ENCODE peak calls at places on chromosomes 3 and 15, in eight cellular contexts. Z is T-helper 17 cell, H is A549, Q is fibroblast of lung, W is heart left ventricle, E is stomach, G is SJCRH30, V is mucosa of descending colon. Y is an unnamed sample. For H3K9me3, the result is how much of the 10 kb centered on the place peaks cover.

GRCh38 chr3:155807823-155808222 is 1.7 kb upstream of the C3orf33 start:
- DNase-seq in Z (no peak), H (no peak), Q (peak), W (no peak), E (no peak), G (no peak), V (no peak), Y (no peak)

GRCh38 chr3:46615050-46615449 is 2.7 kb downstream of the FAM240A start:
- DNase-seq in Z (no peak), H (no peak), Q (no peak), W (no peak), E (no peak), G (no peak), V (no peak), Y (no peak)

GRCh38 chr3:122974764-122975162 is 52.8 kb downstream of the SEMA5B start:
- DNase-seq in Z (no peak), H (no peak), Q (peak), W (peak), E (no peak), G (peak), V (no peak), Y (no peak)

GRCh38 chr15:79918278-79918677 is 21.5 kb upstream of the MTHFS start:
- DNase-seq in Z (no peak), H (no peak), Q (no peak), W (no peak), E (no peak), G (no peak), V (no peak), Y (no peak)

GRCh38 chr3:147838650-147839049 is 429.5 kb downstream of the ZIC1 start:
- DNase-seq in Z (no peak), H (peak), Q (no peak), W (no peak), E (no peak), G (no peak), V (peak), Y (no peak)

GRCh38 chr15:59436774-59437472 is 1.1 kb upstream of the FAM81A start:
- DNase-seq in Z (no peak), H (no peak), Q (no peak), W (peak), E (no peak), G (no peak), V (no peak), Y (peak)

GRCh38 chr3:25001041-25001591 is 426.9 kb upstream of the RARB start:
- DNase-seq in Z (no peak), H (no peak), Q (peak), W (no peak), E (no peak), G (no peak), V (no peak), Y (no peak)

GRCh38 chr3:111541911-111542483 is at the start of gene CD96:
- DNase-seq in Z (peak), H (no peak), Q (peak), W (no peak), E (peak), G (peak), V (peak), Y (peak)

GRCh38 chr15:44646460-44646859 is 17.0 kb downstream of the SPG11 start:
- DNase-seq in Z (no peak), H (no peak), Q (no peak), W (no peak), E (no peak), G (no peak), V (no peak), Y (no peak)

DNA sequence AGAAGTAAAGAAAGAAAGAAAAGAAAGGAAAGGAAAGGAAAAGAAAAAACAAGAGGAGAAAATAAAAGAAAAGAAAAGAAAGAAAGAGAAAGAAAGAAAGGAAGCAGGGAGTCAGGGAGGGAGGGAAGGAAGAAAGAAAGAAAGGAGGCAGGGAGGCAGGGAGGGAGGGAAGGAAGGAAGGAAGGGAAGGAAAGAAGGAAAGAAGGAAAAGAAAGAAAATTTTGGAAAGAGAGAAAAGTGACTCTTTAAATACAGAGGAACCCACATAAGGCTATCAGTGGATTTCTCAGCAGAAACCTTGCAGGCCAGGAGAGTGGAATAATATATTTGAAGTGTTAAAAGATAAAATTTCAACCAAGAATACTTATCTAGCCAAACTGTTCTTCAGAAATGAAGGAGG is 44.2 kb upstream of the GNB4 start:
- DNase-seq in Z (no peak), H (no peak), Q (no peak), W (no peak), E (no peak), G (no peak), V (no peak), Y (no peak)
- H3K9me3 ChIP-seq in Z (under half), H (under half), Q (under half), W (under half), E (half or more), G (under half), V (under half), Y (under half)

GRCh38 chr3:141544697-141545096 is 57.9 kb downstream of the RASA2 start:
- DNase-seq in Z (no peak), H (no peak), Q (no peak), W (no peak), E (no peak), G (no peak), V (peak), Y (peak)
- H3K9me3 ChIP-seq in Z (under half), H (under half), Q (under half), W (under half), E (under half), G (under half), V (under half), Y (under half)

GRCh38 chr15:24857094-24857437 is 97.7 kb upstream of the SNRPN start:
- DNase-seq in Z (no peak), H (no peak), Q (no peak), W (no peak), E (no peak), G (no peak), V (no peak), Y (no peak)
- H3K9me3 ChIP-seq in Z (under half), H (under half), Q (under half), W (under half), E (under half), G (under half), V (under half), Y (under half)

DNA sequence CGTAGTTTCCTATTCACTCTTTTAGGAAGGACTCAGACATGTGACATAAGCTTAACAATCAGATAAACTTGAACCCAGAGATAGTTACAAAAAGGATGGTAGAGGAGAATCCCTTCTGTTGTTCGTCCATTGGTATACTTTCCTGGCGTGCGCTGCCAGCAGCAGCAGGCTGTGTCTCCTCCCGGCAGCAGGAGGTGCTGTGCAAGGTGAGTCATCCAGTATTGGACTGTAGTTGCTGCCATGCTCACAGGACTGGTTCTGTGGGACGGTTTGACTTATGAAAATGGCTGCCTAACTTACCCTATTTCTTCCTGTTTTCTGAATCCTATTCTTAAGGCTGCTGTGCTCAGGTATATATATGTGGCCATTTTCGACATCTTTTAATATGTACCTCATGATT is 253.4 kb upstream of the LRRC3B start:
- DNase-seq in Z (no peak), H (peak), Q (no peak), W (no peak), E (no peak), G (no peak), V (no peak), Y (no peak)
- H3K9me3 ChIP-seq in Z (under half), H (under half), Q (under half), W (under half), E (under half), G (under half), V (under half), Y (under half)

GRCh38 chr3:128502-128901 is 68.1 kb upstream of the CHL1 start:
- DNase-seq in Z (no peak), H (no peak), Q (no peak), W (no peak), E (no peak), G (no peak), V (no peak), Y (no peak)
- H3K9me3 ChIP-seq in Z (under half), H (under half), Q (under half), W (under half), E (under half), G (under half), V (under half), Y (under half)

DNA sequence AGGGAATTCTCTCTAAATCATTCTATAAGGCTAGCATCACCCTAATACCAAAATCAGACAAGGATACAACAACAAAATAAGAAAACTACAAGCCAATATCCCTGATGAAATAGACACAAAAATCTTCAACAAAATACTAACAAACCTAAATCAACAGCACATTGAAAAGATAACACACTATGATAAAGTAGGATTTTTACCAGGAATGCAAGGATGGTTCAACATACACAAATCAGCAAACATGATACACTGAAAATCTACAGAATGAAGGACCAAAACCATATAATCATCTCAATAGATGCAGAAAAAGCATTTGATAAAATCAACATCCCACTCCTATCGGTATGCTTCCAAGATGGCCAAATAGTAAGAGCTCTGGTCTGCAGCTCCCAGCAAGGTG is 39.5 kb downstream of the ALDH1A2 start:
- DNase-seq in Z (no peak), H (no peak), Q (no peak), W (no peak), E (no peak), G (no peak), V (no peak), Y (no peak)
- H3K9me3 ChIP-seq in Z (under half), H (under half), Q (under half), W (under half), E (half or more), G (under half), V (under half), Y (under half)

GRCh38 chr3:6074952-6075351 is 786.0 kb upstream of the GRM7 start:
- DNase-seq in Z (no peak), H (no peak), Q (no peak), W (no peak), E (no peak), G (no peak), V (no peak), Y (no peak)

DNA sequence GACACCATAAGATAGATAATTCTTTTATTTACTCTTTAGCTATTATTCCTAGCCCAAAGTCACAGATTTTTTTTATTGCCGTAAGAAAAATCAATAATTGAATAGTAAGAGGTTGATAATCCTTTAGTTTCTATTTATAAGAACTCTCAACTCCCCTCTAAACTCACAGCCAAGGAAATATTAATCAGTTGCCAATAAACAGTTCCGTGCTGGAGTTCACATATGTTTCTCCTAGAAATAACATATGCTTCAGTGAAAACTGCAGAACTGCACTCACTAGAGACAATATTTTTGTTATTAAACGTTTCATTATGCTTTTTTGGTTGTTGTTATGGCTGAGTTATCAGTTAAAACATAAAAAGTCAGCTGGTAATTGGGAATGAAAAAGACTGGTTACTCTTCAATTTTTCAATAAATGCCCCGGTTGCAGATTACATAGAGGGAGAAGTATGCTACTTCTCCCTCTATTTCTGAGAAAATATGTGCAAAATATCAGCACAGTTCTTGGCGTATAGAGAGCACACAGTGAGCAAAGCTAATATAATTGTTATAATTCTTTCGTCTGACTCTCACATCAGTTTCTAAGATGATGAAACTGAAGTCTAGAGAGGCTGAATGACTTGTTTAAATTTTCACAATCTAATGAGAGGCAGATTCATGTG is 781.3 kb upstream of the GRM7 start:
- DNase-seq in Z (no peak), H (no peak), Q (no peak), W (no peak), E (no peak), G (no peak), V (no peak), Y (no peak)
- H3K9me3 ChIP-seq in Z (under half), H (under half), Q (under half), W (under half), E (under half), G (under half), V (under half), Y (under half)

GRCh38 chr3:171415070-171415469 is 45.1 kb downstream of the TNIK start:
- DNase-seq in Z (no peak), H (no peak), Q (peak), W (no peak), E (no peak), G (no peak), V (no peak), Y (no peak)
- H3K9me3 ChIP-seq in Z (under half), H (under half), Q (under half), W (under half), E (under half), G (under half), V (under half), Y (under half)

GRCh38 chr3:160455846-160456245 is 6.3 kb upstream of the TRIM59 start:
- DNase-seq in Z (no peak), H (no peak), Q (no peak), W (no peak), E (no peak), G (no peak), V (no peak), Y (no peak)
- H3K9me3 ChIP-seq in Z (under half), H (under half), Q (under half), W (under half), E (under half), G (under half), V (under half), Y (under half)